ENCODE peak calls at places on chromosome 5, in four cellular contexts. J is astrocyte of the cerebellum, X is OCI-LY7, N is GM12865. I is an unnamed sample.

GRCh38 chr5:96752341-96753016 is 55.3 kb downstream of the ERAP1 start:
- DNase-seq in X (peak), J (peak), N (peak), I (no peak)

GRCh38 chr5:71533614-71534013 is 53.5 kb upstream of the MCCC2 start:
- DNase-seq in X (peak), J (no peak), N (peak), I (no peak)

GRCh38 chr5:61306531-61307195 is 25.4 kb upstream of the ZSWIM6 start:
- DNase-seq in N (peak), J (no peak), X (no peak), I (no peak)

GRCh38 chr5:168151041-168151440 is 140.4 kb upstream of the WWC1 start:
- DNase-seq in N (peak), X (no peak), J (no peak), I (no peak)

GRCh38 chr5:17315710-17316221 is 98.3 kb downstream of the BASP1 start:
- DNase-seq in J (peak), N (no peak), X (no peak), I (no peak)

GRCh38 chr5:170216262-170216864 is 16.4 kb upstream of the C5orf58 start:
- DNase-seq in J (peak), N (peak), X (peak), I (no peak)

GRCh38 chr5:126234563-126235195 is 188.5 kb upstream of the GRAMD2B start:
- DNase-seq in X (peak), J (peak), N (peak), I (peak)

GRCh38 chr5:69512740-69513260 is 20.2 kb downstream of the OCLN start:
- DNase-seq in J (peak), X (no peak), N (no peak), I (no peak)

GRCh38 chr5:173316463-173317020 is 11.7 kb downstream of the STC2 start:
- DNase-seq in J (no peak), N (no peak), X (no peak), I (no peak)

GRCh38 chr5:178602752-178603151 is 12.6 kb upstream of the COL23A1 start:
- DNase-seq in N (no peak), J (no peak), X (no peak), I (no peak)

GRCh38 chr5:117455236-117456233 is 880.9 kb upstream of the SEMA6A start:
- DNase-seq in N (peak), X (peak), J (no peak), I (no peak)

GRCh38 chr5:164505791-164506190 is 1000.4 kb downstream of the MAT2B start:
- DNase-seq in J (no peak), X (no peak), N (no peak), I (no peak)

GRCh38 chr5:89556215-89557009 is 673.4 kb upstream of the MEF2C start:
- DNase-seq in X (no peak), N (no peak), J (peak), I (no peak)

GRCh38 chr5:95591490-95591901 is 28.4 kb upstream of the GPR150 start:
- DNase-seq in N (peak), X (no peak), J (peak), I (peak)

GRCh38 chr5:171623551-171624097 is 162.0 kb upstream of the SMIM23 start:
- DNase-seq in J (no peak), X (no peak), N (no peak), I (no peak)

GRCh38 chr5:43643750-43644149 is 40.8 kb downstream of the NNT start:
- DNase-seq in J (no peak), X (no peak), N (no peak), I (no peak)

GRCh38 chr5:98780390-98780789 is 6.9 kb downstream of the RGMB start:
- DNase-seq in X (no peak), J (no peak), N (no peak), I (no peak)

GRCh38 chr5:162512935-162513575 is 445.5 kb downstream of the GABRG2 start:
- DNase-seq in J (no peak), X (no peak), N (no peak), I (peak)

GRCh38 chr5:113760486-113760885 is 247.0 kb downstream of the YTHDC2 start:
- DNase-seq in J (no peak), N (no peak), X (no peak), I (no peak)

GRCh38 chr5:153490124-153491085 is at the start of gene GRIA1:
- DNase-seq in J (no peak), X (no peak), N (no peak), I (no peak)

GRCh38 chr5:143551765-143552164 is 148.3 kb upstream of the NR3C1 start:
- DNase-seq in J (no peak), N (no peak), X (no peak), I (no peak)

GRCh38 chr5:113230711-113231652 is 203.8 kb downstream of the TSSK1B start:
- DNase-seq in N (no peak), X (no peak), J (peak), I (peak)

GRCh38 chr5:149826574-149826973 is 96.5 kb downstream of the PPARGC1B start:
- DNase-seq in N (no peak), J (no peak), X (no peak), I (no peak)

GRCh38 chr5:1444361-1445189 is 665 bp downstream of the SLC6A3 start:
- DNase-seq in J (no peak), N (no peak), X (no peak), I (no peak)

GRCh38 chr5:168135897-168136296 is 155.5 kb upstream of the WWC1 start:
- DNase-seq in X (no peak), J (no peak), N (peak), I (no peak)

GRCh38 chr5:123283537-123283936 is 139.7 kb downstream of the CEP120 start:
- DNase-seq in X (no peak), J (no peak), N (no peak), I (no peak)
- TF ChIP-seq CTCF in X (no peak), J (no peak), N (no peak), I (no peak)

DNA sequence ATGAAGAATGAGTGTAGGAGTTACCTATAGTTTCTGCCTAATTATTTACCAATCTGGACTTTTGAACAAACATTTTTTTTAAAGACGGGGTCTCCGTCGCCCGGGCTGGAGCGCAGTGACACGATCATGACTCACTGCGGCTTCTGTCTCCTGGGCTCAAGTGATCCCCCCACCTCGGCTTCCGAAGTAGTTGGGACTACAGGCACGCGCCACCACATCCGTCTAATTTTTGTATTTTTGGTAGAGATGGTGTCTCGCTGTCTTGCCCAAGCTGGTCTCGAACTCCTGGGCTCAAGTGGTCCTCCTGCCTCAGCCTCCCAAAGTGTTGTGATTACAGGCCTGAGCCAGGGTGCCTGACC is 1.5 kb downstream of the CTNNA1 start:
- DNase-seq in N (no peak), X (no peak), J (no peak), I (no peak)
- H3K4me3 ChIP-seq in N (peak), X (no peak), J (peak), I (peak)

DNA sequence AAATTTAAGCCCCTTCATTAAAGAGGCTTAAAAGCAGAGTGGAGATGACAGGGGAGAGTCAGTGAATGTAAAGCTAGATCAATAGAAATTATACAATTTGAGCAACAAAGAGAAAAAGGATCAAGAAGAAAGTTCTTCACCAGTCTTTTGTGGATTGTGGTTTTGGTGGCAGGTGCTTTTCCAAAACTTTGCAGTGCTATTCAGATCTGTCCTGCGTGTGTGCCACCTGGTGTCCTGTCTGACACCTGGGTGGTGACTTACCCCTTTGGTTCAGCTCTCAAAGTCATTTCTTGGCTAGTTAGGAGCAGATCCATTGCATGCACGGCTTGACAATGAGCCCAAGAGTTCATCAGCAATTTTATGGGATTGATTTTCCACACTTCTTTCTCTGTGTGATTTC is 69.4 kb downstream of the SREK1 start:
- DNase-seq in X (no peak), N (no peak), J (no peak), I (no peak)
- TF ChIP-seq CTCF in X (no peak), N (no peak), J (no peak), I (no peak)

DNA sequence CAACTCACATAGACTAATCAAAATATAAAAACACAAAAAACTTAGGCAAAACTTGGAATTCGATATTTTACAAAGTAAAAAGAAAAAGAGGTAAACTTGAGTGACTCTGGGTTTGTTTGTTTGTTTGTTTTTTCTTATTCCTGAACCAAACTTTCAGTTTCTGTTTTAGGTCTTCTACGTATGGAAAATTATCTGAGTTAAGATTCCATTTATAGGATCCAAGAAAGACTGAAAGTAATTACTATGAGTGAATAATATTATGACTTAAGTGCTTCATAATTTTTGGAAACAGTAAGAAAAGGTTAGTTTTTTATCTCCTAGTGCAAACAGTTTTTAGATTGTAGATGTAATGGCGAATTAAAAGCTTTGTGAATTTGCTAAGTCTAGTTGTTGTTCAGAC is 13.2 kb downstream of the ST8SIA4 start:
- DNase-seq in J (no peak), X (no peak), N (no peak), I (no peak)
- H3K4me3 ChIP-seq in J (no peak), X (peak), N (peak), I (no peak)

DNA sequence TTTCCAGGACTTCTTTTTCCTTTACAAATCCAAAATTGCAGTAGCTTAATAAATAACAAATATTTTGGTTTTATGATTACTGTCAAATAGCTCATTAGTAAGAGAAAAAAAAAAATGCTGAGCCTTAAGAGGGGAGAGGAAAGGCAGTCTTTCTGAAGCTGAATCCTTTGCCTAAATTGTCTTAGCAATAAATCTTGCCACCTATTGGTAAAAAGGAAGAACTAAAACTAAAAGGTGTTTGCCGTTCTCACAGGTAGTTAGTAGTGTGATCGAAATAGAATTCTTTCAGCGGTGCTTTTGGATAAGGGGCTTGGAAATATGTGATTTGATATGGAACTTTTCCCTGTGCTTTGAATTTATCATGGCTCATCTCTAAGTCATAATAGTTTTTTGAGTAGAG is 31.2 kb downstream of the PIK3R1 start:
- DNase-seq in X (peak), N (peak), J (no peak), I (no peak)
- TF ChIP-seq CTCF in X (peak), N (peak), J (no peak), I (peak)

GRCh38 chr5:109922396-109922995 is 232.8 kb downstream of the MAN2A1 start:
- DNase-seq in X (peak), N (no peak), J (no peak), I (no peak)
- H3K4me3 ChIP-seq in X (no peak), N (no peak), J (no peak), I (no peak)

GRCh38 chr5:180831139-180832080 is 28.8 kb upstream of the MGAT1 start:
- DNase-seq in N (peak), J (no peak), X (peak), I (no peak)

GRCh38 chr5:180832638-180833068 is 28.4 kb downstream of the ZFP62 start:
- DNase-seq in X (peak), N (peak), J (no peak), I (no peak)

GRCh38 chr5:180829711-180830110 is 27.1 kb upstream of the MGAT1 start:
- DNase-seq in X (no peak), J (no peak), N (no peak), I (no peak)

GRCh38 chr5:180825768-180826525 is 23.3 kb upstream of the MGAT1 start:
- DNase-seq in X (no peak), N (no peak), J (no peak), I (peak)

DNA sequence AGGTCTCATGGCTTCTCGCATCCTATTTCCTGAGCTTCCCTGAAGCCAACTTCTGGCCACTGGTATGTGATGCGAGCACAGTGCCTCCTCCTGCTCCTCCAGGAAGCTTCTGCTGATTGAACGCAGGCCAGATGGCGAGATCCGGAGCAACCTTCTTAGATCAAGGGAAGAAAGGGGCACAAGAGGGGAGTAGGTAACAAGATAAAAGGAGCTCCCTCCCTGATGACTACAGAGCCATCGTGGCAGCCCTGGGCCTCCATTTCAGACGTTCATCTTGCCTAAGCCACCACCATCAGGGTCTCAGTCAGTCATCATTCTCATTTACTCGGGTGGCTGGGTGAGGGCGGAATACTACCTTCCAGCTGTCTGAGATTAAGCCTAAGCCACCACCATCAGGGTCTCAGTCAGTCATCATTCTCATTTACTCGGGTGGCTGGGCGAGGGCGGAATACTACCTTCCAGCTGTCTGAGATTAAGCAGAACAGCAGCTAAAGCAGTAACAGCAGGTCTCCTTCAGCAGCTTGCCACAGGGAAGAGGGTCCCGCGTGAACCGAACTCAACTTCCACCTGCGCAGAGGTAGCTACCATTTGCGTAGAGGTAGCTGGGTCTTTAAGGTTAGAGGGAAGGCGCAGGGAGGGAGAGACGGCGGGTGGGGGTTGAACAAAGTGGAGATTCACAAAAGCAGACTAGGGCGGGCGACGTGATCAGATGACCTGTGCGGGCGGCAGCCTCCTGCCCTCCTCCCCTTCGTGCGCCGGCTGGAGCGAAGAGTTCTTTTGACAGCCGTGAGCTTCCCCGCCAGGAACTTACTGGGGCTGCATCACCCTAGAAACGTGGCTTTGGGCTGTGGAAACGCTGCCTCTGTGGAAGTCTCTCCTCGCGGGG is 27.9 kb upstream of the MGAT1 start:
- DNase-seq in J (no peak), X (peak), N (peak), I (no peak)
- TF ChIP-seq CTCF in J (no peak), X (no peak), N (no peak), I (no peak)

DNA sequence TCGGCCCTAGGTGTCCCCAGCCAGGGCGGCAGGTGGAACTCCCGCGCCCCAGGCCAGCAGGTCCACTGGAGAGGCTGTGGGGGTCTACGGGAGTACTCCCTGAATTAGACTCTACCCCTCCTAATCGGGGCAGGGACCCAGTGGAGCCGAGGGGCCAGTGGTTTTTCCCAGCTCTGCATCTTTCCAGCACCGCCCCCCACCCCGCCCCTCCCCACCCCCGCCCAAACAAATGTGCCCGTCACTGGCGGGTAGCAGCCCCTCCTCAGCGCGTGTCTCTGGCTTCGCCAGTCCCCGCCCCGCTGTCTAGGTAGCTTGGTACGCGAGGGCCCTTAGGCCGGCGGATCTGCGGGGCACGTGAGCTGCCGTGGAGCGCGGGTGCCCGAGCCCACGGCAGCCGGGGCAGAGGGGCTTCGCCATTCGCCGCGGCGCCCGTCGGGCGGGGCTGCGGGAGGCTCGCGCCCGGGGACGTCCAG is 7.0 kb downstream of the UNC5A start:
- DNase-seq in J (no peak), X (no peak), N (no peak), I (no peak)
- H3K4me3 ChIP-seq in J (no peak), X (no peak), N (no peak), I (peak)

GRCh38 chr5:75168026-75168750 is 68.5 kb downstream of the ANKRD31 start:
- DNase-seq in N (no peak), J (no peak), X (no peak), I (no peak)

DNA sequence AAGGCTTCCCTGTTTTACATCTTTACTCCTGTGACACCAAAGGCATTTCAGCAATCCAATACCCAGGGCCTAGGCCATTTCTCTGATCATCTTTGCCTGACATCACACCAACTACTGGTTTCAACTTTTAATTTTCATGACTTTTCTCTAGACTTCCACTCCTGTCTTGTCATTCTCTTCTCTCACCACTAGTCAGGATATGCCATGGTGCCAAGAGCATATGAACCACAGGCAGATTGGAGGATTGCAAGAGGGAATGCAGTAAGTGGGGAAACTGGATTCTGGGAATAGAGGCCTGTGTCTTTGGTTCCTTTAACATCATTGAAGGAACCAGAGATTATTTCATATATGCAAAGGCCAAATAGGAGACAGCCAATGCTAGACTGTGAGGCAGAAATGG is 69.3 kb downstream of the ANKRD31 start:
- DNase-seq in J (no peak), X (no peak), N (peak), I (no peak)
- TF ChIP-seq CTCF in J (peak), X (peak), N (no peak), I (peak)

GRCh38 chr5:24747327-24747726 is 102.5 kb upstream of the CDH10 start:
- DNase-seq in J (no peak), X (no peak), N (no peak), I (no peak)
- H3K4me3 ChIP-seq in J (no peak), X (no peak), N (no peak), I (no peak)

I was measured in epithelial cell of proximal tubule.